ENCODE peak calls at places on chromosomes 7 and 10, in seven cellular contexts. One of them, this sample, is unnamed.

GRCh38 chr10:43110318-43111071 is 27.8 kb upstream of the CSGALNACT2 start:
- DNase-seq in breast epithelium: no peak
- DNase-seq in spleen: no peak
- DNase-seq in sigmoid colon: no peak
- DNase-seq in tibial nerve: no peak
- DNase-seq in ovary: peak; percentile 83
- DNase-seq in heart left ventricle: peak; percentile 70
- DNase-seq in this sample: no peak

GRCh38 chr10:5442056-5442989 is 30.0 kb downstream of the NET1 start:
- DNase-seq in breast epithelium: no peak
- DNase-seq in spleen: no peak
- DNase-seq in sigmoid colon: no peak
- DNase-seq in tibial nerve: peak; percentile 72
- DNase-seq in ovary: no peak
- DNase-seq in heart left ventricle: no peak
- DNase-seq in this sample: no peak

GRCh38 chr7:21504021-21504420 is 38.8 kb upstream of the DNAH11 start:
- DNase-seq in breast epithelium: no peak
- DNase-seq in spleen: no peak
- DNase-seq in sigmoid colon: no peak
- DNase-seq in tibial nerve: no peak
- DNase-seq in ovary: no peak
- DNase-seq in heart left ventricle: no peak
- DNase-seq in this sample: no peak

GRCh38 chr7:158407581-158408331 is 179.9 kb downstream of the PTPRN2 start:
- DNase-seq in breast epithelium: no peak
- DNase-seq in spleen: peak; percentile 57
- DNase-seq in sigmoid colon: no peak
- DNase-seq in tibial nerve: peak; percentile 29
- DNase-seq in ovary: no peak
- DNase-seq in heart left ventricle: no peak
- DNase-seq in this sample: no peak

GRCh38 chr10:117535045-117535751 is 7.3 kb upstream of the EMX2 start:
- DNase-seq in breast epithelium: no peak
- DNase-seq in spleen: no peak
- DNase-seq in sigmoid colon: no peak
- DNase-seq in tibial nerve: no peak
- DNase-seq in ovary: peak; percentile 58
- DNase-seq in heart left ventricle: no peak
- DNase-seq in this sample: no peak

GRCh38 chr7:2521952-2522591 is 2.5 kb downstream of the LFNG start:
- DNase-seq in breast epithelium: no peak
- DNase-seq in spleen: peak; percentile 86
- DNase-seq in sigmoid colon: no peak
- DNase-seq in tibial nerve: no peak
- DNase-seq in ovary: no peak
- DNase-seq in heart left ventricle: peak; percentile 68
- DNase-seq in this sample: peak; percentile 89

GRCh38 chr7:157520249-157520648 is 183.4 kb downstream of the DNAJB6 start:
- DNase-seq in breast epithelium: peak; percentile 2
- DNase-seq in spleen: peak; percentile 52
- DNase-seq in sigmoid colon: peak; percentile 30
- DNase-seq in tibial nerve: no peak
- DNase-seq in ovary: peak; percentile 7
- DNase-seq in heart left ventricle: no peak
- DNase-seq in this sample: no peak

GRCh38 chr7:149865437-149865836 is 8.3 kb upstream of the ATP6V0E2 start:
- DNase-seq in breast epithelium: no peak
- DNase-seq in spleen: peak; percentile 89
- DNase-seq in sigmoid colon: no peak
- DNase-seq in tibial nerve: no peak
- DNase-seq in ovary: no peak
- DNase-seq in heart left ventricle: no peak
- DNase-seq in this sample: no peak

GRCh38 chr10:113045155-113046055 is 95.4 kb downstream of the TCF7L2 start:
- DNase-seq in breast epithelium: no peak
- DNase-seq in spleen: no peak
- DNase-seq in sigmoid colon: peak; percentile 39
- DNase-seq in tibial nerve: no peak
- DNase-seq in ovary: no peak
- DNase-seq in heart left ventricle: no peak
- DNase-seq in this sample: peak; percentile 49

GRCh38 chr10:63137306-63137705 is 4.2 kb downstream of the NRBF2 start:
- DNase-seq in breast epithelium: no peak
- DNase-seq in spleen: no peak
- DNase-seq in sigmoid colon: no peak
- DNase-seq in tibial nerve: no peak
- DNase-seq in ovary: no peak
- DNase-seq in heart left ventricle: no peak
- DNase-seq in this sample: no peak

GRCh38 chr7:70458195-70458695 is 673.7 kb upstream of the GALNT17 start:
- DNase-seq in breast epithelium: no peak
- DNase-seq in spleen: no peak
- DNase-seq in sigmoid colon: no peak
- DNase-seq in tibial nerve: peak; percentile 20
- DNase-seq in ovary: no peak
- DNase-seq in heart left ventricle: no peak
- DNase-seq in this sample: no peak

GRCh38 chr10:132132391-132132841 is 54.3 kb upstream of the DPYSL4 start:
- DNase-seq in breast epithelium: no peak
- DNase-seq in spleen: peak; percentile 61
- DNase-seq in sigmoid colon: no peak
- DNase-seq in tibial nerve: no peak
- DNase-seq in ovary: no peak
- DNase-seq in heart left ventricle: peak; percentile 24
- DNase-seq in this sample: no peak

GRCh38 chr7:98286093-98286525 is 4.6 kb downstream of the BRI3 start:
- DNase-seq in breast epithelium: peak; percentile 72
- DNase-seq in spleen: peak; percentile 83
- DNase-seq in sigmoid colon: peak; percentile 84
- DNase-seq in tibial nerve: peak; percentile 87
- DNase-seq in ovary: peak; percentile 49
- DNase-seq in heart left ventricle: peak; percentile 80
- DNase-seq in this sample: no peak

GRCh38 chr10:71213761-71214440 is 1.5 kb downstream of the UNC5B start:
- DNase-seq in breast epithelium: peak; percentile 47
- DNase-seq in spleen: peak; percentile 68
- DNase-seq in sigmoid colon: no peak
- DNase-seq in tibial nerve: no peak
- DNase-seq in ovary: no peak
- DNase-seq in heart left ventricle: no peak
- DNase-seq in this sample: peak; percentile 68

GRCh38 chr7:4830176-4830575 is 31.7 kb downstream of the PAPOLB start:
- DNase-seq in breast epithelium: peak; percentile 64
- DNase-seq in spleen: no peak
- DNase-seq in sigmoid colon: peak; percentile 86
- DNase-seq in tibial nerve: peak; percentile 61
- DNase-seq in ovary: peak; percentile 64
- DNase-seq in heart left ventricle: peak; percentile 83
- DNase-seq in this sample: peak; percentile 73

GRCh38 chr7:99631311-99632109 is 14.8 kb downstream of the ZSCAN25 start:
- DNase-seq in breast epithelium: no peak
- DNase-seq in spleen: no peak
- DNase-seq in sigmoid colon: no peak
- DNase-seq in tibial nerve: no peak
- DNase-seq in ovary: no peak
- DNase-seq in heart left ventricle: peak; percentile 62
- DNase-seq in this sample: no peak

GRCh38 chr7:50212666-50213621 is 91.6 kb upstream of the IKZF1 start:
- DNase-seq in breast epithelium: no peak
- DNase-seq in spleen: peak; percentile 87
- DNase-seq in sigmoid colon: no peak
- DNase-seq in tibial nerve: no peak
- DNase-seq in ovary: no peak
- DNase-seq in heart left ventricle: no peak
- DNase-seq in this sample: no peak

GRCh38 chr7:155644971-155645509 is 579 bp downstream of the RBM33 start:
- DNase-seq in breast epithelium: no peak
- DNase-seq in spleen: peak; percentile 83
- DNase-seq in sigmoid colon: no peak
- DNase-seq in tibial nerve: peak; percentile 21
- DNase-seq in ovary: peak; percentile 45
- DNase-seq in heart left ventricle: peak; percentile 50
- DNase-seq in this sample: no peak
- TF ChIP-seq POLR2A in breast epithelium: no peak
- TF ChIP-seq POLR2A in spleen: no peak
- TF ChIP-seq POLR2A in sigmoid colon: no peak
- TF ChIP-seq POLR2A in tibial nerve: no peak
- TF ChIP-seq POLR2A in ovary: no peak
- TF ChIP-seq POLR2A in heart left ventricle: no peak
- TF ChIP-seq POLR2A in this sample: peak; percentile 20

GRCh38 chr10:45419673-45420020 is 45.6 kb downstream of the ALOX5 start:
- DNase-seq in breast epithelium: no peak
- DNase-seq in spleen: no peak
- DNase-seq in sigmoid colon: no peak
- DNase-seq in tibial nerve: no peak
- DNase-seq in ovary: no peak
- DNase-seq in heart left ventricle: peak; percentile 61
- DNase-seq in this sample: no peak

GRCh38 chr10:45420453-45421192 is 46.6 kb downstream of the ALOX5 start:
- DNase-seq in breast epithelium: peak; percentile 81
- DNase-seq in spleen: peak; percentile 90
- DNase-seq in sigmoid colon: peak; percentile 89
- DNase-seq in tibial nerve: peak; percentile 38
- DNase-seq in ovary: peak; percentile 89
- DNase-seq in heart left ventricle: peak; percentile 91
- DNase-seq in this sample: peak; percentile 62

GRCh38 chr10:45418417-45418858 is 44.4 kb downstream of the ALOX5 start:
- DNase-seq in breast epithelium: no peak
- DNase-seq in spleen: no peak
- DNase-seq in sigmoid colon: no peak
- DNase-seq in tibial nerve: no peak
- DNase-seq in ovary: no peak
- DNase-seq in heart left ventricle: no peak
- DNase-seq in this sample: no peak

GRCh38 chr10:45417746-45418145 is 43.7 kb downstream of the ALOX5 start:
- DNase-seq in breast epithelium: no peak
- DNase-seq in spleen: peak; percentile 77
- DNase-seq in sigmoid colon: no peak
- DNase-seq in tibial nerve: no peak
- DNase-seq in ovary: no peak
- DNase-seq in heart left ventricle: no peak
- DNase-seq in this sample: no peak

DNA sequence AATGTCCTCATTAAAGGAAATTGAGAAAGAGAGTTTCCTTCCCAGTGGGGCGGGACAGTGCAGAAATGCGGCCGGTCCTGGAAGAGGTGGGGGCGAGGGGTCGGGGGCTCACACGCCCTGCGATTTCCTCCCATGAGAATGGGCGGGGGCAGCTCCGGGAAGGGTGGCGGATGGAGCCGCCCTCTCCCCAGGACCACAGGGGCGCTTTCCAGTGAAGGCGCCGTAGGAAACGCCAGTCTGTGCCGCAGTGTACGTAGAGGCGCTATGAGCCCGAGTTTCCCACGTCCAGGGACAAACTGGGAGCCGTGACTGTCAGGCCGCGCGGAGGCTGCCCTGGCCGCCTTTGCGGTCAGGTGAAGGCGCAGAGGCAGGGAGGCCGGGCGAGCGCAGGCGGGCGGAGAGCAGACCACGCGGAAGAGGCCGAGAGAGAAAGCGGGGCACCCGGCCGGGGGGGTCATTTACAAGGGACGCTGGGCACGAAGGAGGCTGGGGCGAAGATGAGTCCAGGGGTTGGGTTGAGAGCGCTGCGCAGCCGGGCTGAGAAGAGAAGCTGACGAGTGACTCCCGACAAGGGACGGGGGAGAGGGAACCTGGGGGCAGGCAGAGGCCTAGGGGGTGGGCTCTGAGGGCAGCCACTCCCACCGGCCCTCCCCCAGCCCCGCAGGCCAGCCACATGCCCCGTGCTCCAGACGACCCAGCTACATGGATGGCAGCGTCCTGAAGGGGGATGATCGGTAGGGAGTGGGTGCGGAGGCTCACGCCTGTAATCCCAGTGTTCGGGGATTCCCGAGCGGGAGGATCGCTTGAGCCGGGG is 45.0 kb downstream of the ALOX5 start:
- DNase-seq in breast epithelium: no peak
- DNase-seq in spleen: peak; percentile 93
- DNase-seq in sigmoid colon: peak; percentile 83
- DNase-seq in tibial nerve: peak; percentile 48
- DNase-seq in ovary: peak; percentile 60
- DNase-seq in heart left ventricle: peak; percentile 83
- DNase-seq in this sample: no peak
- TF ChIP-seq POLR2A in breast epithelium: no peak
- TF ChIP-seq POLR2A in spleen: no peak
- TF ChIP-seq POLR2A in sigmoid colon: peak; percentile 12
- TF ChIP-seq POLR2A in tibial nerve: no peak
- TF ChIP-seq POLR2A in ovary: no peak
- TF ChIP-seq POLR2A in heart left ventricle: no peak
- TF ChIP-seq POLR2A in this sample: no peak

DNA sequence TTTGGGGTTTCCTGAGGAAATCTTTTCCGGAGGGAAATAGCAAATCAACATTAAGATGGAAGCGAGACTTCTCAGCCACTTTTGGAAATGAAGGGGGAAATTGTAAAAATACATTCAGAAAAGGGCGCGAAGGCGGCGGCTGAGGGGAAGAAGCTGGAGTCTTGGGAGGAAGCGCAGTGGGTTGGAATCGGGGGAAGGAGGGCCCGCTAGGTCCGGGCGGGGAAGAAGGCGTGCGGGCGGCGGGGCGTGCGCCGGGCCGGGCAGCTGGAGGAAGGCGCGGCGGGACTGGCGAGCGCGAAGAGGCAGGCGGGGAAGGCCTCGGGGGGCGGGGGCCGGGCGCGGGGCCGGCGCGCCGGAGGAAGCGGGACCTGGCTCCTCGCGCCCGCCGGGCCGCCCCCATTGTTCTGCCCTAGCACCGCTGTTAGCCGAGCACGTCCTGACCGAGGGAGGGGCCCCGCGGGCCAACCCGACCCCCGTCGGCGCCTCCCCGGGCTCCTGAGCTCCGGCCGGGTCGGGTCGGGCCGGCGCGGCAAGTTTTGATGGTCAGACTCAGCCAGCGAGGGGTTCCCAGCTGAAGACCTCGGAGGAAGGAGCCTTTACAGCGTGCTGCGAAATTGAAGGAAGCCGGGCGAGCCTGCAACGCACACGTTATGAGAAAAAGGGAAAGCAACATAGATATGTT is 1.6 kb upstream of the SKIDA1 start:
- DNase-seq in breast epithelium: peak; percentile 64
- DNase-seq in spleen: peak; percentile 90
- DNase-seq in sigmoid colon: peak; percentile 83
- DNase-seq in tibial nerve: peak; percentile 44
- DNase-seq in ovary: peak; percentile 83
- DNase-seq in heart left ventricle: peak; percentile 77
- DNase-seq in this sample: no peak
- TF ChIP-seq POLR2A in breast epithelium: no peak
- TF ChIP-seq POLR2A in spleen: no peak
- TF ChIP-seq POLR2A in sigmoid colon: no peak
- TF ChIP-seq POLR2A in tibial nerve: no peak
- TF ChIP-seq POLR2A in ovary: no peak
- TF ChIP-seq POLR2A in heart left ventricle: no peak
- TF ChIP-seq POLR2A in this sample: no peak

GRCh38 chr10:24723788-24724380 is at the start of gene ARHGAP21:
- DNase-seq in breast epithelium: peak; percentile 64
- DNase-seq in spleen: peak; percentile 89
- DNase-seq in sigmoid colon: peak; percentile 87
- DNase-seq in tibial nerve: peak; percentile 73
- DNase-seq in ovary: peak; percentile 81
- DNase-seq in heart left ventricle: peak; percentile 85
- DNase-seq in this sample: no peak
- TF ChIP-seq POLR2A in breast epithelium: no peak
- TF ChIP-seq POLR2A in spleen: no peak
- TF ChIP-seq POLR2A in sigmoid colon: peak; percentile 12
- TF ChIP-seq POLR2A in tibial nerve: no peak
- TF ChIP-seq POLR2A in ovary: peak; percentile 17
- TF ChIP-seq POLR2A in heart left ventricle: no peak
- TF ChIP-seq POLR2A in this sample: peak; percentile 53